ENCODE peak calls at places on chromosomes 2 and 18, in eight cellular contexts. F is breast epithelium, Y is tibial artery, Z is stomach, C is dorsolateral prefrontal cortex, B is AG10803, M is cardiac muscle cell, T is fibroblast of lung. L is an unnamed sample.
A peak's percentile ranks its signal among the peaks of the same experiment; 100 is the strongest.

GRCh38 chr2:67037655-67038054 is 359.5 kb upstream of the ETAA1 start:
- DNase-seq in F (no peak), Y (no peak), Z (peak; percentile 35), C (no peak), B (no peak), M (no peak), T (no peak), L (no peak)

GRCh38 chr2:207071820-207072219 is 93.9 kb downstream of the KLF7 start:
- DNase-seq in F (no peak), Y (no peak), Z (no peak), C (no peak), B (no peak), M (no peak), T (no peak), L (no peak)

GRCh38 chr2:37582371-37582770 is 89.1 kb downstream of the CDC42EP3 start:
- DNase-seq in F (no peak), Y (no peak), Z (no peak), C (no peak), B (peak; percentile 44), M (no peak), T (peak; percentile 25), L (no peak)

GRCh38 chr2:182379235-182379634 is 47.6 kb downstream of the PDE1A start:
- DNase-seq in F (no peak), Y (no peak), Z (no peak), C (no peak), B (peak; percentile 34), M (no peak), T (peak; percentile 56), L (no peak)

GRCh38 chr2:215931256-215931903 is 82.0 kb downstream of the MREG start:
- DNase-seq in F (no peak), Y (peak; percentile 69), Z (peak; percentile 53), C (peak; percentile 70), B (peak; percentile 76), M (peak; percentile 71), T (peak; percentile 68), L (peak; percentile 67)

GRCh38 chr2:163693484-163693883 is 42.3 kb downstream of the FIGN start:
- DNase-seq in F (no peak), Y (no peak), Z (no peak), C (no peak), B (no peak), M (no peak), T (no peak), L (no peak)

GRCh38 chr2:216671791-216672343 is 23.5 kb downstream of the IGFBP5 start:
- DNase-seq in F (no peak), Y (no peak), Z (no peak), C (no peak), B (no peak), M (no peak), T (no peak), L (no peak)

GRCh38 chr2:174059178-174059874 is 94.2 kb upstream of the SP3 start:
- DNase-seq in F (no peak), Y (no peak), Z (no peak), C (no peak), B (peak; percentile 68), M (no peak), T (peak; percentile 77), L (no peak)

GRCh38 chr2:28639836-28640235 is 111.8 kb upstream of the PPP1CB start:
- DNase-seq in F (no peak), Y (no peak), Z (peak; percentile 53), C (no peak), B (no peak), M (no peak), T (no peak), L (no peak)

GRCh38 chr2:216714412-216714775 is 19.0 kb upstream of the IGFBP5 start:
- DNase-seq in F (no peak), Y (no peak), Z (no peak), C (no peak), B (peak; percentile 58), M (no peak), T (peak; percentile 80), L (no peak)

GRCh38 chr18:36476433-36476832 is 178.9 kb downstream of the FHOD3 start:
- DNase-seq in F (no peak), Y (no peak), Z (no peak), C (no peak), B (no peak), M (no peak), T (peak; percentile 24), L (no peak)

GRCh38 chr2:232336956-232337700 is 41.4 kb upstream of the ALPP start:
- DNase-seq in F (peak; percentile 37), Y (peak; percentile 37), Z (peak; percentile 22), C (peak; percentile 21), B (no peak), M (no peak), T (no peak), L (no peak)

GRCh38 chr18:47345996-47346395 is 94.5 kb upstream of the SKOR2 start:
- DNase-seq in F (no peak), Y (no peak), Z (no peak), C (no peak), B (no peak), M (no peak), T (no peak), L (no peak)

GRCh38 chr2:182717451-182718215 is 1.6 kb downstream of the DNAJC10 start:
- DNase-seq in F (no peak), Y (no peak), Z (no peak), C (no peak), B (no peak), M (no peak), T (no peak), L (no peak)

GRCh38 chr2:190360965-190361364 is 17.6 kb downstream of the INPP1 start:
- DNase-seq in F (no peak), Y (no peak), Z (no peak), C (no peak), B (no peak), M (no peak), T (no peak), L (no peak)

GRCh38 chr2:128310094-128310716 is 8.5 kb downstream of the HS6ST1 start:
- DNase-seq in F (no peak), Y (peak; percentile 56), Z (no peak), C (peak; percentile 26), B (no peak), M (no peak), T (no peak), L (no peak)

GRCh38 chr2:111662771-111663470 is 221.1 kb downstream of the ANAPC1 start:
- DNase-seq in F (no peak), Y (no peak), Z (no peak), C (no peak), B (no peak), M (no peak), T (peak; percentile 83), L (no peak)

GRCh38 chr2:47354013-47354816 is 48.7 kb upstream of the MSH2 start:
- DNase-seq in F (no peak), Y (no peak), Z (no peak), C (no peak), B (peak; percentile 17), M (no peak), T (peak; percentile 66), L (no peak)

GRCh38 chr2:196314780-196315179 is 143.4 kb upstream of the STK17B start:
- DNase-seq in F (no peak), Y (no peak), Z (no peak), C (no peak), B (peak; percentile 56), M (no peak), T (peak; percentile 68), L (no peak)

GRCh38 chr2:131425191-131426021 is 50.5 kb upstream of the TUBA3D start:
- DNase-seq in F (no peak), Y (no peak), Z (no peak), C (no peak), B (no peak), M (peak; percentile 50), T (no peak), L (no peak)
- H3K4me3 ChIP-seq in F (no peak overlapping the region), Y (no peak overlapping the region), Z (no peak overlapping the region), C (no peak overlapping the region), B (no peak overlapping the region), M (peak overlapping the region; percentile 36), T (no peak overlapping the region), L (peak overlapping the region; percentile 44)

GRCh38 chr2:70967189-70967588 is 11.2 kb upstream of the ANKRD53 start:
- DNase-seq in F (no peak), Y (no peak), Z (no peak), C (no peak), B (no peak), M (no peak), T (no peak), L (no peak)
- H3K4me3 ChIP-seq in F (no peak overlapping the region), Y (no peak overlapping the region), Z (no peak overlapping the region), C (no peak overlapping the region), B (no peak overlapping the region), M (no peak overlapping the region), T (no peak overlapping the region), L (no peak overlapping the region)

GRCh38 chr2:144937066-144937465 is 417.1 kb upstream of the ZEB2 start:
- DNase-seq in F (no peak), Y (no peak), Z (no peak), C (no peak), B (no peak), M (no peak), T (no peak), L (no peak)

GRCh38 chr2:144936442-144936841 is 416.5 kb upstream of the ZEB2 start:
- DNase-seq in F (no peak), Y (no peak), Z (no peak), C (no peak), B (no peak), M (no peak), T (no peak), L (no peak)

GRCh38 chr2:144938308-144938709 is 418.4 kb upstream of the ZEB2 start:
- DNase-seq in F (no peak), Y (no peak), Z (no peak), C (no peak), B (peak; percentile 74), M (peak; percentile 43), T (peak; percentile 78), L (no peak)

GRCh38 chr2:144939590-144939989 is 419.7 kb upstream of the ZEB2 start:
- DNase-seq in F (no peak), Y (no peak), Z (no peak), C (no peak), B (no peak), M (no peak), T (no peak), L (no peak)

GRCh38 chr2:144937899-144938298 is 418.0 kb upstream of the ZEB2 start:
- DNase-seq in F (no peak), Y (no peak), Z (no peak), C (no peak), B (peak; percentile 57), M (no peak), T (no peak), L (no peak)
- H3K4me3 ChIP-seq in F (no peak overlapping the region), Y (peak overlapping the region; percentile 5), Z (no peak overlapping the region), C (no peak overlapping the region), B (no peak overlapping the region), M (no peak overlapping the region), T (peak overlapping the region; percentile 0), L (no peak overlapping the region)

DNA sequence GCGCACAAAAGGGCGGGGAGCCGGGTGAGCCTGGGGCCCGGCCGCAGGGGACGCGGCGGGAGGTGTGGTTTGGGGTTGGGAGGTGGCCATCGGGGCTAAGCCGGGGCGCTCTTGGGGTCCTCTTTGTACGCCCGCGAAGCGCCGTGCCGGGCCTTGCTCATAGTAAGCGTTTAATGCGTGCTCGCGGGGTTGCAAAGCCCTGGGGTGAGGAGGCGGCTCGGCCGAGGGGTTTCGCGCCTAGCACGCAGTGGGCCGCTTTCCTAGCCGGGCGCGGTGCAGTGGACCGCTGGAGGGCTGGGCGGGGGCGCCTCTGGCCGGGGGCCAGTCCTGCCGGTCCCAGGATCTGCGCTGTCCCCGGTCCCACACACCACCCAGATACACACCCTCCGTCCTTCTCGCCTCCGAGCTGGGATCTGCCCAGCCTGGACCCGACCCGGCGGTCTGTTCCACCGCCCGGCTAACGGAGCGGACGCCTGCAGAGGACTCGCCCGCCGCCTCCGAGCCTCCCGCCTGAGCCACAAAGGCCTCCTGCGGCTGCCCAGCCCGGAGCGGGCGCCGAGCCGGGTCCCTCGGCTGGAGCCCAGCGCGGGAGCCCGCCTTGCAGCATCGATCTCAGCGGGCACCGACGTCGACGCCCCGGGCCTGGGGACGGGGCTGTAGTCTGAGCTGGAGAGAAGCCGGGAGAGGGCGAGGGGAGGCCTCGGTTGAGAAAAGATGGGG is 564 bp downstream of the DPYSL5 start:
- DNase-seq in F (no peak), Y (no peak), Z (no peak), C (peak; percentile 63), B (no peak), M (peak; percentile 34), T (no peak), L (no peak)
- H3K4me3 ChIP-seq in F (no peak overlapping the region), Y (peak overlapping the region; percentile 12), Z (peak overlapping the region; percentile 46), C (peak overlapping the region; percentile 81), B (no peak overlapping the region), M (peak overlapping the region; percentile 71), T (no peak overlapping the region), L (no peak overlapping the region)